ENCODE peak calls at places on chromosomes 16 and 17, in seven cellular contexts. One of them, this sample, is unnamed.

GRCh38 chr17:78291944-78292910 is 60.8 kb downstream of the TMEM235 start:
- DNase-seq in kidney: no peak
- DNase-seq in CD8-positive, alpha-beta T cell: no peak
- DNase-seq in esophagus muscularis mucosa: no peak
- DNase-seq in lower leg skin: no peak
- DNase-seq in astrocyte of the spinal cord: no peak
- DNase-seq in neural progenitor cell: no peak
- DNase-seq in this sample: no peak

GRCh38 chr16:70717065-70717464 is 31.2 kb upstream of the MTSS2 start:
- DNase-seq in kidney: no peak
- DNase-seq in CD8-positive, alpha-beta T cell: no peak
- DNase-seq in esophagus muscularis mucosa: no peak
- DNase-seq in lower leg skin: no peak
- DNase-seq in astrocyte of the spinal cord: no peak
- DNase-seq in neural progenitor cell: no peak
- DNase-seq in this sample: no peak

GRCh38 chr16:55656695-55657092 is 906 bp downstream of the SLC6A2 start:
- DNase-seq in kidney: no peak
- DNase-seq in CD8-positive, alpha-beta T cell: no peak
- DNase-seq in esophagus muscularis mucosa: no peak
- DNase-seq in lower leg skin: no peak
- DNase-seq in astrocyte of the spinal cord: no peak
- DNase-seq in neural progenitor cell: no peak
- DNase-seq in this sample: no peak

GRCh38 chr16:48535831-48536599 is 74.0 kb downstream of the N4BP1 start:
- DNase-seq in kidney: peak; percentile 95
- DNase-seq in CD8-positive, alpha-beta T cell: no peak
- DNase-seq in esophagus muscularis mucosa: no peak
- DNase-seq in lower leg skin: no peak
- DNase-seq in astrocyte of the spinal cord: peak; percentile 34
- DNase-seq in neural progenitor cell: peak; percentile 55
- DNase-seq in this sample: no peak

GRCh38 chr17:37506678-37507077 is 17.0 kb downstream of the DUSP14 start:
- DNase-seq in kidney: no peak
- DNase-seq in CD8-positive, alpha-beta T cell: no peak
- DNase-seq in esophagus muscularis mucosa: no peak
- DNase-seq in lower leg skin: no peak
- DNase-seq in astrocyte of the spinal cord: no peak
- DNase-seq in neural progenitor cell: peak; percentile 77
- DNase-seq in this sample: peak; percentile 48

GRCh38 chr16:31350275-31351005 is 4.5 kb upstream of the ITGAX start:
- DNase-seq in kidney: peak; percentile 43
- DNase-seq in CD8-positive, alpha-beta T cell: no peak
- DNase-seq in esophagus muscularis mucosa: no peak
- DNase-seq in lower leg skin: no peak
- DNase-seq in astrocyte of the spinal cord: no peak
- DNase-seq in neural progenitor cell: no peak
- DNase-seq in this sample: no peak

GRCh38 chr16:66026211-66026610 is 340.3 kb upstream of the CDH5 start:
- DNase-seq in kidney: no peak
- DNase-seq in CD8-positive, alpha-beta T cell: no peak
- DNase-seq in esophagus muscularis mucosa: no peak
- DNase-seq in lower leg skin: no peak
- DNase-seq in astrocyte of the spinal cord: no peak
- DNase-seq in neural progenitor cell: peak; percentile 45
- DNase-seq in this sample: peak; percentile 51

GRCh38 chr16:68612996-68613395 is 32.1 kb upstream of the CDH3 start:
- DNase-seq in kidney: no peak
- DNase-seq in CD8-positive, alpha-beta T cell: no peak
- DNase-seq in esophagus muscularis mucosa: no peak
- DNase-seq in lower leg skin: no peak
- DNase-seq in astrocyte of the spinal cord: peak; percentile 31
- DNase-seq in neural progenitor cell: no peak
- DNase-seq in this sample: no peak

GRCh38 chr17:4120332-4120731 is 22.5 kb downstream of the ZZEF1 start:
- DNase-seq in kidney: no peak
- DNase-seq in CD8-positive, alpha-beta T cell: no peak
- DNase-seq in esophagus muscularis mucosa: no peak
- DNase-seq in lower leg skin: no peak
- DNase-seq in astrocyte of the spinal cord: no peak
- DNase-seq in neural progenitor cell: no peak
- DNase-seq in this sample: no peak

GRCh38 chr16:77273815-77274214 is 74.6 kb downstream of the SYCE1L start:
- DNase-seq in kidney: no peak
- DNase-seq in CD8-positive, alpha-beta T cell: no peak
- DNase-seq in esophagus muscularis mucosa: no peak
- DNase-seq in lower leg skin: no peak
- DNase-seq in astrocyte of the spinal cord: peak; percentile 84
- DNase-seq in neural progenitor cell: no peak
- DNase-seq in this sample: peak; percentile 75

GRCh38 chr17:6959700-6960099 is 36.1 kb upstream of the ALOX12 start:
- DNase-seq in kidney: no peak
- DNase-seq in CD8-positive, alpha-beta T cell: no peak
- DNase-seq in esophagus muscularis mucosa: no peak
- DNase-seq in lower leg skin: no peak
- DNase-seq in astrocyte of the spinal cord: no peak
- DNase-seq in neural progenitor cell: no peak
- DNase-seq in this sample: no peak

GRCh38 chr17:78493455-78494188 is 83.6 kb downstream of the DNAH17 start:
- DNase-seq in kidney: peak; percentile 73
- DNase-seq in CD8-positive, alpha-beta T cell: no peak
- DNase-seq in esophagus muscularis mucosa: no peak
- DNase-seq in lower leg skin: no peak
- DNase-seq in astrocyte of the spinal cord: no peak
- DNase-seq in neural progenitor cell: no peak
- DNase-seq in this sample: no peak

DNA sequence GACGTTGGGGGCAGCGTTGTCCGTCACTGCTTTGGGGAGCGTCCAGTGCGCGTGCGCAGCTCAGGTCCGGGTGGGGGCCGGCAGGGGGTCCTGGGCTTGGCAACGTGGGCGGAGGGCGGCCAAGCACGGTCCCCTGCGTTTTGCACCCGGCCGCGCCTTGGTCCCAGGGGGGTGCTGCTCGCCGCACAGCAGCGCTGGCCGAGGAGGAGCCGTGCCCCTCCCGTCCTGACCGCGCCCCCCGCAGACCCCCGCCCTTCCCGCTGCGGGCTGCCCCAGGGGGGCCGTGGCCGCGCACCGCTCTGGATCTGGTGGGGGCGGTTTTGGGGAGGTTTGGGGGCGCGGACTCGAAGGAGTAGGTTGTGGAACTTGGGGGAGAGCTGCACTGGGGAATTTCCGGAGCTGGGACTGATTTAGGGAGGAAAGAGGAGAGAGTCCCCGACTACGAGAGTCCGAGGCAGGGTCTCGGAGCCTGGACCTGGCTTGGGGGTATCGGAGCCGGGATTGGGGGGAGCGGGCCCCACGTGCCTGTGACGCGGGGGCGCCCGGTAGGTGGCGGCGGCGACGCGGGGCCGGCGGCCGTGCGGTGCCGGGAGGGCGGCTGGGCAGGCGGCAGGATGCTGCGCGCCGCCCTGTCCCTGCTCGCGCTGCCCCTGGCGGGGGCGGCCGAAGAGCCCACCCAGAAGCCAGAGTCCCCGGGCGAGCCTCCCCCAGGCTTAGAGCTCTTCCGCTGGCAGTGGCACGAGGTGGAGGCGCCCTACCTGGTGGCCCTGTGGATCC is at the start of gene SLC9A5:
- DNase-seq in kidney: peak; percentile 85
- DNase-seq in CD8-positive, alpha-beta T cell: no peak
- DNase-seq in esophagus muscularis mucosa: no peak
- DNase-seq in lower leg skin: no peak
- DNase-seq in astrocyte of the spinal cord: no peak
- DNase-seq in neural progenitor cell: peak; percentile 71
- DNase-seq in this sample: no peak
- TF ChIP-seq CTCF in kidney: peak; percentile 18
- TF ChIP-seq CTCF in CD8-positive, alpha-beta T cell: no peak
- TF ChIP-seq CTCF in esophagus muscularis mucosa: peak; percentile 30
- TF ChIP-seq CTCF in lower leg skin: no peak
- TF ChIP-seq CTCF in astrocyte of the spinal cord: no peak
- TF ChIP-seq CTCF in neural progenitor cell: peak; percentile 14
- TF ChIP-seq CTCF in this sample: no peak

DNA sequence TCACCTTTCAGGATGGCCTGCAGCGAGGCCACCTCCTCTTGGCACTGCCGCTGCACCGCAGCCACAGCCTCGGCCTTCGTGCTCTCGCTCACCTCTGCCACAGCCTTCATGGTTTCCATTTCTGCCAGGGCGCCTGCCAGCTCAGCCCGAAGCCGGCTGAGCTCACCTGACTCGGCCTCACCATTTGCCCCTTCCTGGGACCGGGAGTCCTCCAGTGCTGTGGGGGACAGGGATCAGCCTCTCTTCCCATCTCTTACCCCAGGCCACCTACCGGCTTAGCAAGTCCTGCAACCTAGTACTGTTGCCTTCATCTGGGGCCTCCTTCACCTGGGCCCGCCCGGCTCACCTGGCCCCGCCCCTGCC is 658 bp downstream of the RABEP2 start:
- DNase-seq in kidney: no peak
- DNase-seq in CD8-positive, alpha-beta T cell: no peak
- DNase-seq in esophagus muscularis mucosa: no peak
- DNase-seq in lower leg skin: no peak
- DNase-seq in astrocyte of the spinal cord: no peak
- DNase-seq in neural progenitor cell: no peak
- DNase-seq in this sample: no peak
- TF ChIP-seq CTCF in kidney: no peak
- TF ChIP-seq CTCF in CD8-positive, alpha-beta T cell: no peak
- TF ChIP-seq CTCF in esophagus muscularis mucosa: no peak
- TF ChIP-seq CTCF in lower leg skin: no peak
- TF ChIP-seq CTCF in astrocyte of the spinal cord: no peak
- TF ChIP-seq CTCF in neural progenitor cell: no peak
- TF ChIP-seq CTCF in this sample: no peak

GRCh38 chr17:80513201-80513600 is 31.4 kb upstream of the RPTOR start:
- DNase-seq in kidney: no peak
- DNase-seq in CD8-positive, alpha-beta T cell: no peak
- DNase-seq in esophagus muscularis mucosa: no peak
- DNase-seq in lower leg skin: no peak
- DNase-seq in astrocyte of the spinal cord: no peak
- DNase-seq in neural progenitor cell: no peak
- DNase-seq in this sample: no peak

GRCh38 chr17:80510132-80510531 is 33.7 kb upstream of the NPTX1 start:
- DNase-seq in kidney: no peak
- DNase-seq in CD8-positive, alpha-beta T cell: no peak
- DNase-seq in esophagus muscularis mucosa: no peak
- DNase-seq in lower leg skin: no peak
- DNase-seq in astrocyte of the spinal cord: no peak
- DNase-seq in neural progenitor cell: no peak
- DNase-seq in this sample: no peak

GRCh38 chr17:80510772-80511171 is 33.9 kb upstream of the RPTOR start:
- DNase-seq in kidney: no peak
- DNase-seq in CD8-positive, alpha-beta T cell: no peak
- DNase-seq in esophagus muscularis mucosa: no peak
- DNase-seq in lower leg skin: no peak
- DNase-seq in astrocyte of the spinal cord: no peak
- DNase-seq in neural progenitor cell: no peak
- DNase-seq in this sample: no peak

GRCh38 chr17:80512233-80512632 is 32.4 kb upstream of the RPTOR start:
- DNase-seq in kidney: no peak
- DNase-seq in CD8-positive, alpha-beta T cell: no peak
- DNase-seq in esophagus muscularis mucosa: no peak
- DNase-seq in lower leg skin: no peak
- DNase-seq in astrocyte of the spinal cord: peak; percentile 68
- DNase-seq in neural progenitor cell: no peak
- DNase-seq in this sample: no peak

DNA sequence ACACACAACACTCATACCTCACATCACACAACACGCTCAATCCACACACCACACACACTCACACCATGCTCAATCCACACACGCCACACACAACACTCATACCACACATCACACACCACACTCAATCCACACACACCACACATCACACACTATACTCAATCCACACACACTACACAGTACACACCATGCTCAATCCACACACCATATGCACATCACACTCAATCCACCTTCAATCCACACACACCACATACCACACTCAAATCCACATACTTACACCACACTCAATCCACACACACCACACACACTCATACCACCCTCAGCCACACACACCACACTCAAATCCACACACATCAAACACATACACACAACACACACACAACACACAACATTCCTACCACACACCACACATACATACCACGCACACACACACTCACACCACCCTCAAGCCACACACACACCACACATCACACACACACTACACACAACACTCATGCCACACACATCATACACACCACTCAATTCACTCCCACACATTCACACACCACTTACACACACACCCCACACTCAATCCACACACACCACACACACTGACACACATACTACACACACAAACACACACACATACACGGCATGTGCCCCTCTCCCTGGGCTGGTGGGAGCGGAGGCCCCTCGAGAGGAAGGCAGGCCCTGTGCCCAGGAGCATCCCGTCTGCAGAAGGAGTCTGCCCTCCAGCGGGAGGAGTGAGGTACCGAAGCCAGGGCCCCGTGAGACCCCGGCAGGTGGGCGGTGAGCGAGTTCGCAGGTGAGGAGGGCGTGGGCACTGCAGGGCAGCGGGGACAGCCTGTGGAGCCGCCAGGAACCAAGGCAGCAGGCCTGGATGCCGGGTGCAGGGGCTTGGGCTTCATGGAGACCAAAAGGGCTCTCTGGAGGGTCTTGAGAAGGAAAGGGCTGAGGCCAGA is 33.1 kb upstream of the RPTOR start:
- DNase-seq in kidney: no peak
- DNase-seq in CD8-positive, alpha-beta T cell: no peak
- DNase-seq in esophagus muscularis mucosa: no peak
- DNase-seq in lower leg skin: no peak
- DNase-seq in astrocyte of the spinal cord: no peak
- DNase-seq in neural progenitor cell: peak; percentile 70
- DNase-seq in this sample: no peak
- TF ChIP-seq CTCF in kidney: no peak
- TF ChIP-seq CTCF in CD8-positive, alpha-beta T cell: no peak
- TF ChIP-seq CTCF in esophagus muscularis mucosa: no peak
- TF ChIP-seq CTCF in lower leg skin: no peak
- TF ChIP-seq CTCF in astrocyte of the spinal cord: peak; percentile 25
- TF ChIP-seq CTCF in neural progenitor cell: peak; percentile 58
- TF ChIP-seq CTCF in this sample: no peak

GRCh38 chr17:20083460-20083859 is 74.3 kb downstream of the SPECC1 start:
- DNase-seq in kidney: no peak
- DNase-seq in CD8-positive, alpha-beta T cell: no peak
- DNase-seq in esophagus muscularis mucosa: no peak
- DNase-seq in lower leg skin: no peak
- DNase-seq in astrocyte of the spinal cord: no peak
- DNase-seq in neural progenitor cell: no peak
- DNase-seq in this sample: no peak

GRCh38 chr17:20084621-20085282 is 75.6 kb downstream of the SPECC1 start:
- DNase-seq in kidney: no peak
- DNase-seq in CD8-positive, alpha-beta T cell: no peak
- DNase-seq in esophagus muscularis mucosa: no peak
- DNase-seq in lower leg skin: no peak
- DNase-seq in astrocyte of the spinal cord: no peak
- DNase-seq in neural progenitor cell: no peak
- DNase-seq in this sample: no peak

GRCh38 chr17:20087538-20088250 is 78.5 kb downstream of the SPECC1 start:
- DNase-seq in kidney: no peak
- DNase-seq in CD8-positive, alpha-beta T cell: no peak
- DNase-seq in esophagus muscularis mucosa: no peak
- DNase-seq in lower leg skin: no peak
- DNase-seq in astrocyte of the spinal cord: no peak
- DNase-seq in neural progenitor cell: no peak
- DNase-seq in this sample: no peak

GRCh38 chr17:20085283-20085875 is 76.2 kb downstream of the SPECC1 start:
- DNase-seq in kidney: no peak
- DNase-seq in CD8-positive, alpha-beta T cell: no peak
- DNase-seq in esophagus muscularis mucosa: no peak
- DNase-seq in lower leg skin: no peak
- DNase-seq in astrocyte of the spinal cord: peak; percentile 63
- DNase-seq in neural progenitor cell: peak; percentile 41
- DNase-seq in this sample: no peak

GRCh38 chr17:20086416-20087074 is 77.4 kb downstream of the SPECC1 start:
- DNase-seq in kidney: no peak
- DNase-seq in CD8-positive, alpha-beta T cell: no peak
- DNase-seq in esophagus muscularis mucosa: no peak
- DNase-seq in lower leg skin: no peak
- DNase-seq in astrocyte of the spinal cord: no peak
- DNase-seq in neural progenitor cell: no peak
- DNase-seq in this sample: no peak
- TF ChIP-seq CTCF in kidney: no peak
- TF ChIP-seq CTCF in CD8-positive, alpha-beta T cell: no peak
- TF ChIP-seq CTCF in esophagus muscularis mucosa: peak; percentile 9
- TF ChIP-seq CTCF in lower leg skin: no peak
- TF ChIP-seq CTCF in astrocyte of the spinal cord: no peak
- TF ChIP-seq CTCF in neural progenitor cell: no peak
- TF ChIP-seq CTCF in this sample: no peak